ENCODE peak calls at places on chromosomes 13 and 19, in nine cellular contexts. H, G, S, Q, A, W, X, M and Z are unnamed samples.

GRCh38 chr13:79541426-79542049 is 60.6 kb downstream of the NDFIP2 start:
- DNase-seq in A (no peak), M (no peak), H (peak; percentile 55), Q (peak; percentile 36), X (peak; percentile 63), G (no peak), W (no peak), S (no peak), Z (peak; percentile 45)

GRCh38 chr13:32314968-32315254 is 252 bp downstream of the ZAR1L start:
- DNase-seq in S (no peak), W (no peak), G (peak; percentile 35), X (peak; percentile 8), H (peak; percentile 78), Q (peak; percentile 48), A (peak; percentile 70), M (no peak), Z (no peak)

GRCh38 chr13:43273362-43273761 is 250.0 kb downstream of the DNAJC15 start:
- DNase-seq in G (no peak), S (no peak), A (peak; percentile 32), H (no peak), X (no peak), W (no peak), Q (peak; percentile 67), M (no peak), Z (no peak)

GRCh38 chr19:2053601-2054389 is 2.8 kb upstream of the MKNK2 start:
- DNase-seq in M (no peak), H (no peak), W (peak; percentile 84), A (no peak), S (peak; percentile 31), X (no peak), G (no peak), Q (no peak), Z (no peak)

GRCh38 chr19:49400034-49400433 is 12.0 kb downstream of the KASH5 start:
- DNase-seq in A (no peak), H (no peak), G (no peak), M (no peak), X (no peak), Q (no peak), W (no peak), S (no peak), Z (no peak)

GRCh38 chr13:113141591-113141950 is 16.9 kb upstream of the PROZ start:
- DNase-seq in X (no peak), Q (no peak), M (no peak), S (peak; percentile 25), H (no peak), W (no peak), G (no peak), A (no peak), Z (no peak)

GRCh38 chr19:57395710-57396109 is 6.1 kb downstream of the ZNF548 start:
- DNase-seq in W (no peak), A (no peak), M (no peak), H (no peak), S (no peak), G (no peak), Q (no peak), X (no peak), Z (no peak)

GRCh38 chr13:80010286-80010831 is 330.6 kb downstream of the SPRY2 start:
- DNase-seq in H (no peak), X (no peak), M (no peak), Q (no peak), G (no peak), S (no peak), W (no peak), A (no peak), Z (no peak)

GRCh38 chr19:37594982-37595382 is 306 bp downstream of the ZNF540 start:
- DNase-seq in W (peak; percentile 64), S (no peak), A (no peak), Q (peak; percentile 74), X (no peak), H (no peak), G (no peak), M (no peak), Z (no peak)

GRCh38 chr13:33694546-33694945 is 123.4 kb upstream of the RFC3 start:
- DNase-seq in H (no peak), G (no peak), M (no peak), X (no peak), A (no peak), S (no peak), W (no peak), Q (no peak), Z (peak; percentile 58)

GRCh38 chr19:14514215-14514871 is 3.9 kb downstream of the DNAJB1 start:
- DNase-seq in A (no peak), S (no peak), G (no peak), M (no peak), Q (no peak), W (no peak), H (no peak), X (no peak), Z (no peak)

GRCh38 chr19:58196911-58197616 is 14.2 kb downstream of the ZNF274 start:
- DNase-seq in W (no peak), M (no peak), G (peak; percentile 13), A (no peak), H (peak; percentile 21), S (no peak), X (no peak), Q (peak; percentile 38), Z (peak; percentile 44)

GRCh38 chr13:48635478-48635877 is 18.3 kb upstream of the CYSLTR2 start:
- DNase-seq in G (no peak), W (no peak), Q (no peak), X (no peak), H (no peak), A (no peak), M (no peak), S (no peak), Z (no peak)

GRCh38 chr19:46959962-46960556 is 59.6 kb upstream of the NPAS1 start:
- DNase-seq in X (no peak), A (no peak), H (no peak), Q (peak; percentile 48), S (no peak), W (no peak), M (no peak), G (no peak), Z (no peak)

GRCh38 chr19:8506402-8506957 is 4.0 kb upstream of the PRAM1 start:
- DNase-seq in H (no peak), Q (no peak), S (peak; percentile 69), A (no peak), X (no peak), W (no peak), G (no peak), M (peak; percentile 73), Z (no peak)

GRCh38 chr19:8457802-8458201 is 13.0 kb downstream of the HNRNPM start:
- DNase-seq in A (no peak), H (no peak), Q (no peak), G (no peak), W (no peak), X (no peak), S (no peak), M (no peak), Z (no peak)

GRCh38 chr13:33204130-33204927 is 81.2 kb downstream of the STARD13 start:
- DNase-seq in W (peak; percentile 50), X (no peak), S (no peak), H (no peak), A (no peak), Q (peak; percentile 87), M (no peak), G (no peak), Z (no peak)

DNA sequence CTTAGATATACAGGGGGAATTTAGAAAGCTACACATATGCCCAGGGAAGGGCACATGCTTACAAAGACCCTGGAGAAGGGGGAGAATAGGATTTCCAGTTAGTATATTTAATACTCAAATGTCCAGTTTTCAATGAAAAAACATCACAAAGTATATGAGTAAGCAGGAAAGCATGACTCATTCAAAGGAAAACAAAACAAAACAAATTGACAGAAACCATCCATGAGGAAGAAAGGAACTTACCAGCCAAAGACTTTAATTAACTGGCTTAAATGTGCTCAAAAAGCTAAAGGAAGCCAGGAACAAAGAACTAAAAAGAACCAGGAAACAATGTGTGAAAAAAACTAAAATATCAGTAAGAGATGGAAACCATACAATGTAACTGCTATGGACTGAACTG is 716.2 kb upstream of the ARGLU1 start:
- DNase-seq in X (no peak), S (no peak), A (no peak), Q (peak; percentile 39), M (no peak), W (no peak), H (no peak), G (no peak), Z (no peak)
- H3K4me1 ChIP-seq in X (peaks cover 5% of the 10 kb centered on the region), S (no peaks in the 10 kb centered on the region), A (no peaks in the 10 kb centered on the region), Q (peaks cover 4% of the 10 kb centered on the region), M (no peaks in the 10 kb centered on the region), W (no peaks in the 10 kb centered on the region), H (no peaks in the 10 kb centered on the region), G (peaks cover 12% of the 10 kb centered on the region), Z (no peaks in the 10 kb centered on the region)

DNA sequence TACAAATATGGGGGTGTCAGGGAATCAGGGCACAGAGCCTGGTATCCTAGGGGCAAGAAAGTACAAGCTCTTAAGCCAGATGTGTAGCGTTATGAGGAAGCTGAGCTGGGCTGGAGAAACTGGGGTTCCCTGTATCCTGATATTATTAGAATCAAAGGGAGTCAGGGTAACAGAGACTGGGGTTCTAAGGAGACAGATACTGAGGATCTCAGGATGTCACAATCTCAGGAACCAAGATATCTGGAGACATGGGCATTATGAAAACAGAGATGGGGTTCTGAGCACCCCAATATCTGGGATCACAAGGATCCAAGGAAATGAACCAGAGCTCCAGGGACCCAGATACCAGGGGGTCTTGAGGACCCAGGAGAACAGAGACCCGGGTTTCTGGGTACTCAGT is 810 bp downstream of the BCL3 start:
- DNase-seq in Q (no peak), G (no peak), M (no peak), W (no peak), X (no peak), H (no peak), A (no peak), S (no peak), Z (no peak)
- H3K27me3 ChIP-seq in Q (no peaks in the 10 kb centered on the region), G (no peaks in the 10 kb centered on the region), M (peaks cover 46% of the 10 kb centered on the region), W (no peaks in the 10 kb centered on the region), X (peaks cover 74% of the 10 kb centered on the region), H (no peaks in the 10 kb centered on the region), A (no peaks in the 10 kb centered on the region), S (peaks cover 42% of the 10 kb centered on the region), Z (no peaks in the 10 kb centered on the region)

DNA sequence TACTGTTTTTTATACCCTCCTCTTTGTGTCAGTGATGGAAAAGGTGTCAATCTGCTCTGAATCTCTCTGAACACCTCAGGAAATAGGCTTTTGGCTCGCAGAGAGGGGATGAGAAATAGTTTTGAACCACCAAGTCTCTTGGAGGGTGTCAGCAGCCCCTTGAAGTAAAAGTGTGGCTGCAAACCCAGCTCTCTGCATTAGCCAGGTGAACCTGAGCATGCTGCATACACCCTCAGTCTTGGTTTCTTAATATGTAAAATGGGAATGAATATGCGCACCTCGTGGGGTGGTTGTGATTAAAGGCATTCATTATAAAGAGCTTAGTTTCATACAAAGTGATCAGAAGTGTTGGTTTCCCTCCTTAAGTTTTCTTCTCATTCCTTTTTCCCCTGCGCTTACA is 1.4 kb upstream of the DHRS12 start:
- DNase-seq in S (no peak), M (no peak), G (no peak), X (no peak), Q (no peak), H (no peak), W (no peak), A (no peak), Z (no peak)
- H3K27ac ChIP-seq in S (no peak overlapping the region), M (no peak overlapping the region), G (no peak overlapping the region), X (no peak overlapping the region), Q (no peak overlapping the region), H (peak overlapping the region; percentile 99), W (peak overlapping the region; percentile 100), A (no peak overlapping the region), Z (no peak overlapping the region)

DNA sequence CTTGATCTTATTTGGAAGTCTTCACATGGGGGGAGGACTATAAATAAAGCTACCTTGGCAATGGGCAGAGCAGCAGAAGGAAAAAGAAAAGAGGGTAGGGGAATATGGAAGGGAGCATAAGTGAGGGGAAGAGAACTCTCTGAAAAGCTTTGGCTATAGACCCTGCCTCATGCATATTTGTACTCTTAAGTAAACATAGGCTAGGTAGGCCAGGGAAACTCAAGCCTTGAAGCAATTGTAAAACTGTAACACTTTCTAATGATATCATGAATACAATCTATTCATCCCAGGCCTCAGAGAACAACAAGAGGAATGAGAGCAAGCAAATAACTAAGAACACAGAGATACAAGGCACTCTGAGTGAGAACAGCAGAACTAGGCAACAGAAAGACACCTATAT is 20.4 kb downstream of the MYCBP2 start:
- DNase-seq in S (no peak), A (no peak), G (no peak), X (no peak), W (no peak), Q (no peak), H (no peak), M (no peak), Z (no peak)
- H3K4me1 ChIP-seq in S (peaks cover 2% of the 10 kb centered on the region), A (no peaks in the 10 kb centered on the region), G (peaks cover 6% of the 10 kb centered on the region), X (peaks cover 2% of the 10 kb centered on the region), W (peaks cover 64% of the 10 kb centered on the region), Q (no peaks in the 10 kb centered on the region), H (peaks cover 53% of the 10 kb centered on the region), M (no peaks in the 10 kb centered on the region), Z (peaks cover 18% of the 10 kb centered on the region)